ENCODE peak calls at places on chromosomes 16 and 17, in four cellular contexts. D is upper lobe of left lung, T is stomach, Z is HCT116. I is an unnamed sample.
A peak's percentile ranks its signal among the peaks of the same experiment; 100 is the strongest.

GRCh38 chr17:83119987-83120864 is 40.8 kb downstream of the METRNL start:
- DNase-seq in Z (no peak), T (no peak), D (peak; percentile 81), I (no peak)

GRCh38 chr16:82192665-82193064 is 22.6 kb upstream of the MPHOSPH6 start:
- DNase-seq in D (no peak), Z (no peak), T (no peak), I (no peak)

GRCh38 chr16:48542020-48542473 is 67.9 kb downstream of the N4BP1 start:
- DNase-seq in T (no peak), Z (no peak), D (peak; percentile 82), I (no peak)

GRCh38 chr17:66427134-66427533 is 124.7 kb downstream of the PRKCA start:
- DNase-seq in D (no peak), Z (no peak), T (no peak), I (no peak)

GRCh38 chr16:9013508-9013864 is 49.8 kb upstream of the USP7 start:
- DNase-seq in Z (no peak), D (no peak), T (no peak), I (no peak)

GRCh38 chr16:69108069-69108904 is 2.8 kb downstream of the HAS3 start:
- DNase-seq in D (no peak), Z (no peak), T (no peak), I (no peak)

GRCh38 chr16:53985865-53986264 is 281.9 kb downstream of the FTO start:
- DNase-seq in Z (no peak), D (no peak), T (no peak), I (no peak)

GRCh38 chr17:27860971-27861669 is 32.0 kb downstream of the LYRM9 start:
- DNase-seq in T (no peak), Z (no peak), D (no peak), I (no peak)

GRCh38 chr16:87201052-87201451 is 116.1 kb downstream of the C16orf95 start:
- DNase-seq in T (no peak), D (no peak), Z (no peak), I (no peak)

GRCh38 chr17:39094607-39095308 is 56.7 kb downstream of the PLXDC1 start:
- DNase-seq in Z (no peak), D (no peak), T (no peak), I (no peak)

GRCh38 chr16:57572978-57573733 is 30.7 kb downstream of the ADGRG5 start:
- DNase-seq in D (no peak), T (no peak), Z (no peak), I (no peak)

GRCh38 chr17:31550389-31551056 is 159.0 kb downstream of the RAB11FIP4 start:
- DNase-seq in D (no peak), T (no peak), Z (no peak), I (no peak)

GRCh38 chr17:1122681-1123396 is 56.9 kb downstream of the ABR start:
- DNase-seq in T (peak; percentile 93), Z (peak; percentile 42), D (no peak), I (peak; percentile 84)

GRCh38 chr16:68385371-68385770 is 62.9 kb downstream of the SMPD3 start:
- DNase-seq in D (no peak), Z (no peak), T (no peak), I (no peak)

GRCh38 chr16:27474041-27474440 is 72.1 kb downstream of the IL21R start:
- DNase-seq in Z (no peak), T (no peak), D (no peak), I (no peak)

GRCh38 chr16:22782299-22782698 is 31.7 kb upstream of the HS3ST2 start:
- DNase-seq in D (no peak), T (no peak), Z (no peak), I (no peak)

GRCh38 chr17:27385626-27386025 is 70.6 kb upstream of the KSR1 start:
- DNase-seq in T (no peak), Z (no peak), D (no peak), I (no peak)

GRCh38 chr17:72463287-72464102 is 342.7 kb downstream of the SOX9 start:
- DNase-seq in D (no peak), T (peak; percentile 59), Z (no peak), I (no peak)

GRCh38 chr16:2019500-2019899 is at the start of gene NPW:
- DNase-seq in D (no peak), Z (no peak), T (no peak), I (no peak)

GRCh38 chr17:5042152-5043022 is 7.2 kb upstream of the SLC52A1 start:
- DNase-seq in Z (no peak), T (no peak), D (no peak), I (no peak)

GRCh38 chr16:54287018-54287757 is 601 bp upstream of the IRX3 start:
- DNase-seq in D (peak; percentile 83), Z (peak; percentile 1), T (no peak), I (no peak)

GRCh38 chr17:50547035-50547735 is at the start of gene SPATA20:
- DNase-seq in D (peak; percentile 97), Z (peak; percentile 80), T (peak; percentile 95), I (peak; percentile 93)

GRCh38 chr16:7596285-7596684 is 263.6 kb downstream of the RBFOX1 start:
- DNase-seq in D (no peak), T (no peak), Z (no peak), I (no peak)

GRCh38 chr16:68612996-68613395 is 32.1 kb upstream of the CDH3 start:
- DNase-seq in D (no peak), Z (no peak), T (no peak), I (no peak)

GRCh38 chr16:19137201-19137601 is 23.4 kb downstream of the ITPRIPL2 start:
- DNase-seq in D (no peak), T (no peak), Z (no peak), I (peak; percentile 46)

GRCh38 chr17:77373298-77374169 is 232.8 kb downstream of the SEC14L1 start:
- DNase-seq in T (peak; percentile 44), D (peak; percentile 90), Z (no peak), I (no peak)

GRCh38 chr17:57697891-57698708 is 47.0 kb downstream of the CCDC182 start:
- DNase-seq in Z (no peak), D (no peak), T (no peak), I (no peak)

GRCh38 chr17:41710472-41711090 is 1.6 kb upstream of the GAST start:
- DNase-seq in Z (no peak), D (no peak), T (no peak), I (no peak)

GRCh38 chr17:82098939-82099765 is 1.1 kb upstream of the FASN start:
- DNase-seq in D (no peak), T (no peak), Z (no peak), I (no peak)

GRCh38 chr17:4074831-4075495 is 67.9 kb downstream of the ZZEF1 start:
- DNase-seq in T (no peak), Z (peak; percentile 27), D (no peak), I (no peak)

GRCh38 chr16:65908568-65908967 is 457.9 kb upstream of the CDH5 start:
- DNase-seq in Z (no peak), T (no peak), D (peak; percentile 28), I (no peak)

GRCh38 chr17:33561935-33562334 is 268.8 kb upstream of the ASIC2 start:
- DNase-seq in Z (no peak), T (no peak), D (no peak), I (no peak)
- TF ChIP-seq POLR2AphosphoS5 in Z (no peak), T (no peak), D (no peak), I (no peak)

GRCh38 chr17:22145605-22146178 is 453.4 kb downstream of the KCNJ18 start:
- DNase-seq in Z (no peak), D (peak; percentile 10), T (no peak), I (no peak)
- H3K9me3 ChIP-seq in Z (peaks cover 70% of the 10 kb centered on the region), D (no peaks in the 10 kb centered on the region), T (peaks cover 17% of the 10 kb centered on the region), I (no peaks in the 10 kb centered on the region)

GRCh38 chr16:84383106-84383505 is 14.8 kb downstream of the ATP2C2 start:
- DNase-seq in Z (no peak), T (no peak), D (no peak), I (no peak)
- H3K36me3 ChIP-seq in Z (no peaks in the 10 kb centered on the region), T (no peaks in the 10 kb centered on the region), D (no peaks in the 10 kb centered on the region), I (no peaks in the 10 kb centered on the region)

GRCh38 chr16:79349803-79350202 is 250.7 kb downstream of the MAF start:
- DNase-seq in T (no peak), Z (no peak), D (no peak), I (no peak)
- TF ChIP-seq POLR2AphosphoS5 in T (no peak), Z (no peak), D (no peak), I (no peak)

DNA sequence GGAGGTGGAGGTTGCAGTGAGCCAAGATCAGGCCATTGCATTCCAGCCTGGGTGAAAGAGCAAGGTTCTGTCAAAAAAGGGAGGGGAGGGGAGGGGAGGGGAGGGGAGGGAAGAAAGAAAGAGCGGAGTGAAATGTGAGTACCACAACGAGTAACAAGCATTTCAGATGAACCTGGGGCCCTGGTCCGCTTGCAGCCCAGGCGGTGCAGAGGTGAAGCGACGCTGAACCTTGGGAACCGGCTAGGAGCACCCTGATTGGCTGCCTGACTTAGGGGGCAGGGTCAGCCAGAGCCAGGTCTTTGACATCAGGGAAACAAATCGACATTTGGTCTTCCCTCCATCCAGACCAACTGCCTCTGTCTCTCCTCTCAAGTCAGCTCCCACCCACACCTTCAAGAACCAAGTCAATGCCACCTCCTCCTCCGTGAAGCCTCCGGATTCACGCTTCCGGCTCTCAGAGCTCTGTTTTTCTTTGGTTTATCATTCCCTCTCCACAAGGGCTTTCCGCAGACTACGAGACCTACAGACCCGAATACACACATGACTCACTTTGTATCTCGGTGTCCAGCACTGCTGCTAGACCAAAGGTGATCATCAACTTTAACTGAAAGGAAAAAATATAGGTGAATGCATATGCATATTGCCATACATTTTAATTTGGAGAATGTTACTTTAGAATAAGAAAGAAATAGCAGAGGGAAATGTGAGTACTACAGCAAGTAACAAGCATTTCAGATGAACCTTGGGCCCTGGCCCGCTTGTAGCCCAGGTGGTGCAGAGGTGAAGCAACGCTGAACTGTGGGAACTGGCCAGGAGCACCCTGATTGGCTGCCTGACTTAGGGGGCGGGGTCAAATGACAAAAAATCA is 19.3 kb downstream of the OR1F1 start:
- DNase-seq in D (no peak), Z (no peak), T (no peak), I (no peak)
- H3K9me3 ChIP-seq in D (peaks cover 10% of the 10 kb centered on the region), Z (no peaks in the 10 kb centered on the region), T (peaks cover 46% of the 10 kb centered on the region), I (peaks cover 25% of the 10 kb centered on the region)

GRCh38 chr17:16003841-16004240 is 4.2 kb downstream of the TTC19 start:
- DNase-seq in T (no peak), Z (no peak), D (no peak), I (no peak)

GRCh38 chr17:15999974-16000827 is 577 bp downstream of the TTC19 start:
- DNase-seq in D (no peak), T (no peak), Z (no peak), I (no peak)

GRCh38 chr17:15999141-15999973 is at the start of the genes TTC19 and ZSWIM7:
- DNase-seq in T (peak; percentile 98), D (peak; percentile 100), Z (peak; percentile 94), I (peak; percentile 97)

GRCh38 chr17:16002708-16003265 is 3.2 kb downstream of the TTC19 start:
- DNase-seq in Z (no peak), D (no peak), T (no peak), I (no peak)

GRCh38 chr17:16001498-16001897 is 1.9 kb downstream of the TTC19 start:
- DNase-seq in T (no peak), Z (no peak), D (no peak), I (no peak)
- H3K36me3 ChIP-seq in T (peaks cover 37% of the 10 kb centered on the region), Z (peaks cover 38% of the 10 kb centered on the region), D (peaks cover 53% of the 10 kb centered on the region), I (no peaks in the 10 kb centered on the region)

GRCh38 chr17:13311301-13311700 is 290.4 kb downstream of the HS3ST3A1 start:
- DNase-seq in D (no peak), T (no peak), Z (no peak), I (no peak)

GRCh38 chr17:13302983-13303382 is 285.2 kb upstream of the ELAC2 start:
- DNase-seq in Z (no peak), T (no peak), D (no peak), I (no peak)

GRCh38 chr17:13310858-13311257 is 290.9 kb downstream of the HS3ST3A1 start:
- DNase-seq in T (no peak), Z (no peak), D (no peak), I (no peak)

GRCh38 chr17:13306310-13306962 is 288.6 kb upstream of the ELAC2 start:
- DNase-seq in D (no peak), Z (peak; percentile 81), T (no peak), I (no peak)
- TF ChIP-seq POLR2AphosphoS5 in D (no peak), Z (no peak), T (no peak), I (no peak)